ENCODE peak calls at places on chromosomes 5 and 9, in four cellular contexts. W, G, L and H are unnamed samples.
A peak's percentile ranks its signal among the peaks of the same experiment; 100 is the strongest.

GRCh38 chr9:87148391-87149237 is 201.3 kb upstream of the GAS1 start:
- DNase-seq in G (no peak), L (no peak), W (peak; percentile 81), H (no peak)

GRCh38 chr5:17304282-17304681 is 86.9 kb downstream of the BASP1 start:
- DNase-seq in W (no peak), G (no peak), L (no peak), H (no peak)

GRCh38 chr5:137185193-137185592 is 313.9 kb downstream of the SPOCK1 start:
- DNase-seq in W (no peak), G (no peak), L (no peak), H (no peak)

GRCh38 chr9:113620377-113621161 is 157.0 kb downstream of the RGS3 start:
- DNase-seq in L (no peak), G (peak; percentile 71), W (peak; percentile 95), H (no peak)

GRCh38 chr9:105053209-105053652 is 125.3 kb upstream of the ABCA1 start:
- DNase-seq in G (peak; percentile 89), L (no peak), W (peak; percentile 80), H (no peak)

GRCh38 chr9:114272739-114273431 is 50.0 kb upstream of the ORM1 start:
- DNase-seq in W (no peak), G (no peak), L (no peak), H (no peak)

GRCh38 chr9:12759767-12760166 is 15.1 kb upstream of the LURAP1L start:
- DNase-seq in G (no peak), L (no peak), W (peak; percentile 62), H (no peak)

GRCh38 chr5:41433552-41434181 is 76.7 kb downstream of the PLCXD3 start:
- DNase-seq in W (no peak), G (peak; percentile 6), L (no peak), H (no peak)

GRCh38 chr9:107226431-107226830 is 56.6 kb upstream of the RAD23B start:
- DNase-seq in L (no peak), G (no peak), W (peak; percentile 29), H (no peak)

GRCh38 chr5:160960592-160960991 is 108.6 kb upstream of the ATP10B start:
- DNase-seq in W (no peak), L (no peak), G (no peak), H (no peak)

GRCh38 chr5:96703985-96704384 is 41.8 kb downstream of the CAST start:
- DNase-seq in L (no peak), G (no peak), W (no peak), H (no peak)

GRCh38 chr5:93385665-93386064 is 195.4 kb downstream of the NR2F1-AS1 start:
- DNase-seq in L (no peak), G (no peak), W (peak; percentile 21), H (no peak)

GRCh38 chr9:92642599-92642998 is 27.3 kb downstream of the IPPK start:
- DNase-seq in W (no peak), L (no peak), G (no peak), H (no peak)

GRCh38 chr5:2562036-2562435 is 189.4 kb downstream of the IRX2 start:
- DNase-seq in W (no peak), G (no peak), L (no peak), H (no peak)

GRCh38 chr9:27181381-27181780 is 72.4 kb downstream of the TEK start:
- DNase-seq in L (no peak), G (no peak), W (peak; percentile 65), H (no peak)

GRCh38 chr9:132977626-132978450 is 656 bp upstream of the GFI1B start:
- DNase-seq in W (peak; percentile 35), G (peak; percentile 74), L (peak; percentile 36), H (peak; percentile 78)

GRCh38 chr9:114029311-114030170 is 48.6 kb downstream of the AMBP start:
- DNase-seq in G (no peak), W (no peak), L (no peak), H (no peak)

GRCh38 chr9:35569206-35569605 is 35.9 kb upstream of the TESK1 start:
- DNase-seq in W (no peak), L (no peak), G (no peak), H (no peak)

GRCh38 chr5:14669975-14670374 is 5.5 kb downstream of the OTULIN start:
- DNase-seq in G (peak; percentile 31), L (no peak), W (peak; percentile 37), H (no peak)

GRCh38 chr9:115850548-115851304 is 302.9 kb upstream of the PAPPA start:
- DNase-seq in W (peak; percentile 88), G (no peak), L (no peak), H (no peak)

GRCh38 chr5:146890733-146891440 is 12.3 kb upstream of the PPP2R2B start:
- DNase-seq in L (no peak), W (no peak), G (no peak), H (no peak)

GRCh38 chr5:131749138-131749537 is 47.7 kb downstream of the FNIP1 start:
- DNase-seq in W (no peak), G (no peak), L (no peak), H (no peak)

GRCh38 chr5:57698785-57699184 is 216.2 kb upstream of the ACTBL2 start:
- DNase-seq in G (no peak), W (no peak), L (no peak), H (no peak)

GRCh38 chr5:87361031-87361443 is 51.7 kb downstream of the CCNH start:
- DNase-seq in L (no peak), G (no peak), W (peak; percentile 87), H (no peak)

GRCh38 chr9:134314950-134315715 is 11.1 kb upstream of the RXRA start:
- DNase-seq in G (no peak), W (no peak), L (no peak), H (no peak)

GRCh38 chr5:27038476-27038875 is at the start of gene CDH9:
- DNase-seq in L (no peak), G (no peak), W (no peak), H (no peak)

GRCh38 chr5:1636981-1637638 is 113.3 kb upstream of the LPCAT1 start:
- DNase-seq in W (no peak), G (no peak), L (no peak), H (no peak)